ENCODE peak calls at places on chromosomes 12 and 14, in four cellular contexts. K is osteoblast, A is tibial nerve, C is gastrocnemius medialis. Q is an unnamed sample.

GRCh38 chr12:89525002-89525823 is 617 bp upstream of the GALNT4 start:
- DNase-seq in K (peak; percentile 81), A (no peak), C (peak; percentile 5), Q (peak; percentile 36)

GRCh38 chr14:36442824-36443241 is 77.2 kb downstream of the NKX2-1 start:
- DNase-seq in K (peak; percentile 58), A (no peak), C (no peak), Q (no peak)

GRCh38 chr14:63435838-63436237 is 107.3 kb downstream of the PPP2R5E start:
- DNase-seq in K (peak; percentile 85), A (peak; percentile 26), C (peak; percentile 77), Q (peak; percentile 63)

GRCh38 chr12:52193991-52194390 is 2.2 kb upstream of the KRT80 start:
- DNase-seq in K (no peak), A (no peak), C (no peak), Q (no peak)

GRCh38 chr14:104146651-104147345 is 8.4 kb downstream of the KIF26A start:
- DNase-seq in K (peak; percentile 88), A (no peak), C (no peak), Q (no peak)

GRCh38 chr14:68655961-68656360 is 136.9 kb downstream of the ZFP36L1 start:
- DNase-seq in K (no peak), A (no peak), C (no peak), Q (no peak)

GRCh38 chr12:126518596-126519200 is 1453.5 kb downstream of the AACS start:
- DNase-seq in K (no peak), A (no peak), C (no peak), Q (no peak)

GRCh38 chr12:56995930-56996496 is 10.3 kb downstream of the ZBTB39 start:
- DNase-seq in K (no peak), A (no peak), C (no peak), Q (no peak)

GRCh38 chr14:96363751-96364336 is 518 bp downstream of the GSKIP start:
- DNase-seq in K (peak; percentile 85), A (peak; percentile 7), C (peak; percentile 4), Q (peak; percentile 60)

GRCh38 chr14:35534884-35535793 is 1.2 kb downstream of the INSM2 start:
- DNase-seq in K (peak; percentile 95), A (peak; percentile 31), C (no peak), Q (peak; percentile 60)

GRCh38 chr12:106289196-106289681 is 13.3 kb upstream of the TCP11L2 start:
- DNase-seq in K (no peak), A (no peak), C (no peak), Q (no peak)

GRCh38 chr14:51730094-51730493 is 78.4 kb downstream of the FRMD6 start:
- DNase-seq in K (no peak), A (no peak), C (no peak), Q (no peak)

GRCh38 chr14:89504602-89505320 is 87.7 kb upstream of the FOXN3 start:
- DNase-seq in K (peak; percentile 88), A (no peak), C (no peak), Q (peak; percentile 32)

GRCh38 chr12:107649615-107650014 is 36.0 kb upstream of the PWP1 start:
- DNase-seq in K (no peak), A (no peak), C (no peak), Q (no peak)

GRCh38 chr12:96263449-96263902 is 69.3 kb downstream of the ELK3 start:
- DNase-seq in K (no peak), A (no peak), C (no peak), Q (no peak)

GRCh38 chr12:92503977-92504966 is 198.5 kb upstream of the PLEKHG7 start:
- DNase-seq in K (no peak), A (peak; percentile 37), C (no peak), Q (no peak)

GRCh38 chr12:27331927-27332324 is 710 bp upstream of the BMAL2 start:
- DNase-seq in K (peak; percentile 58), A (no peak), C (no peak), Q (no peak)
- H3K27ac ChIP-seq in K (peak overlapping the region; percentile 77), A (no peak overlapping the region), C (no peak overlapping the region), Q (no peak overlapping the region)

DNA sequence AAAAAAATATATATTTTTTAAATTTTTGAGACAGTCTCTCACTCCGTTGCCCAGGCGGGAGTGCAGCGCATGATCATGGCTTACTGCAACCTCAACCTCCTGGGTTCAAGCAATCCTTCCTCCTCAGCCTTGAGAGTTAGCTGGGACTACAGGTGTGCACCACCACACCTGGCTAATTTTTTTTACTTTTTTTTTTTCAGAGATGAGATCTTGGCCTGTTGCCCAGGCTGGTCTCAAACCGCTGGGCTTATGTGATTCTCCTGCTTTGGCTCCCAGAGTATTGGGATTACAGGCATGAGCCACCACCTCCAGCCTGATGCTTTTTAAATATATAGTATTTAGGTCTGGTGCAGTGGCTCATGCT is 24.5 kb downstream of the MDM2 start:
- DNase-seq in K (no peak), A (no peak), C (no peak), Q (no peak)
- H3K36me3 ChIP-seq in K (peaks cover 89% of the 10 kb centered on the region), A (peaks cover 15% of the 10 kb centered on the region), C (peaks cover 78% of the 10 kb centered on the region), Q (peaks cover 26% of the 10 kb centered on the region)

DNA sequence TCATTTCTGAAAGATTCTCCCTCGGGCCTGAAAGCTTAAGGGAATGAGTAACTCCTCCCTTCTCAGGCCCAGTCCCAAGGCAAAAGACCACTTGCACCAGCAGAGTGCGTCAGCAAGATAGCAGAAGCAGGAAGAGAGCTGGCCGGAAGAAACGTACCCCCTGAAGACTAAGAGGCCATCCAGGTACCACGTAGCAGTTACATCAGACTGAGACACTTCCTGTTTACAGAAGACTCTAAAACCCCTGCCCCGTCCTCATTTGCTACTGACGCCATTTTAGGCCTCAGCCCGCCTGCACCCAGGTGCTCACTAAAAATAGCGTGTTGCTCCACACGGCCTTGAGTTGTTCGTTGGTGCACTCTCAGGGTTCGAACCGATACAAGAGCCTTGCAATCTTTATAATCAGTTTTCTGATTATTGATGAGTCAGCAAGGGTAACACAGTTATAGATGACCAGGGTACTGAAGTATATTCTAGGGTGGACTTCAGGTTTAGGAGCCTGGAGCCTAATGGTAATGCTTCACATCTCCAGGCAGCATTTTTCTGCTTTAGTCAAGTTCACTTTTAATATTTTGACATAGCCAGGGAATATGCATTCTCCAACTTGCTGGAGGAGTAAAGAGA is 57.9 kb upstream of the CSRP2 start:
- DNase-seq in K (no peak), A (no peak), C (no peak), Q (no peak)
- H3K4me3 ChIP-seq in K (no peak overlapping the region), A (no peak overlapping the region), C (no peak overlapping the region), Q (no peak overlapping the region)

GRCh38 chr12:386651-387050 is 2.5 kb downstream of the KDM5A start:
- DNase-seq in K (no peak), A (no peak), C (no peak), Q (no peak)

GRCh38 chr12:388547-389137 is 478 bp downstream of the KDM5A start:
- DNase-seq in K (peak; percentile 62), A (no peak), C (no peak), Q (peak; percentile 34)

GRCh38 chr12:389138-390096 is at the start of gene KDM5A:
- DNase-seq in K (peak; percentile 94), A (peak; percentile 81), C (peak; percentile 82), Q (peak; percentile 93)

GRCh38 chr12:388012-388411 is 1.1 kb downstream of the KDM5A start:
- DNase-seq in K (no peak), A (no peak), C (no peak), Q (no peak)
- H3K27ac ChIP-seq in K (peak overlapping the region; percentile 83), A (peak overlapping the region; percentile 94), C (peak overlapping the region; percentile 93), Q (peak overlapping the region; percentile 21)

GRCh38 chr14:65077318-65077717 is 25.0 kb downstream of the MAX start:
- DNase-seq in K (no peak), A (no peak), C (no peak), Q (no peak)
- H3K36me3 ChIP-seq in K (peaks cover 79% of the 10 kb centered on the region), A (no peaks in the 10 kb centered on the region), C (peaks cover 46% of the 10 kb centered on the region), Q (peaks cover 5% of the 10 kb centered on the region)

DNA sequence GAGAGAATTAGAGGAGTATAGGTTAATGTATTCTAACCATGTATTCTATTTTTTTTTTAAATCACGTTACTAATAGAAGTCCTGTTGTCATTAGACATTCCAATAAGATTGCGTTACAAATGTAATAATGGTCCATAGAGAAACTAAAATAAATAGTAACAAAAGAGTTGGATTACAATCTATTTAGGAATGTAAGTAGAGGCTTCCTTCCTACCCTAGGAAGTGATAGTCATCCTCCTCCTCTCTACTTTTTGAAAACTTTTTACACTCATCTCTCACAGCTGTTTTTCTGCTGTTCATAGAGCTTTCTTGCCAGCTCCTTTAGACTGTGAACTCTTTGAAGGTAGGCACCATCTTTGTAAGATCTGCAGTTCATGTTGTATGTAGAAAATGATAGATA is 23.6 kb downstream of the TRHDE start:
- DNase-seq in K (no peak), A (no peak), C (no peak), Q (no peak)
- H3K4me3 ChIP-seq in K (no peak overlapping the region), A (no peak overlapping the region), C (no peak overlapping the region), Q (no peak overlapping the region)

GRCh38 chr12:122889658-122890561 is 6.0 kb downstream of the VPS37B start:
- DNase-seq in K (no peak), A (no peak), C (no peak), Q (no peak)
- H3K27ac ChIP-seq in K (no peak overlapping the region), A (peak overlapping the region; percentile 72), C (no peak overlapping the region), Q (no peak overlapping the region)

DNA sequence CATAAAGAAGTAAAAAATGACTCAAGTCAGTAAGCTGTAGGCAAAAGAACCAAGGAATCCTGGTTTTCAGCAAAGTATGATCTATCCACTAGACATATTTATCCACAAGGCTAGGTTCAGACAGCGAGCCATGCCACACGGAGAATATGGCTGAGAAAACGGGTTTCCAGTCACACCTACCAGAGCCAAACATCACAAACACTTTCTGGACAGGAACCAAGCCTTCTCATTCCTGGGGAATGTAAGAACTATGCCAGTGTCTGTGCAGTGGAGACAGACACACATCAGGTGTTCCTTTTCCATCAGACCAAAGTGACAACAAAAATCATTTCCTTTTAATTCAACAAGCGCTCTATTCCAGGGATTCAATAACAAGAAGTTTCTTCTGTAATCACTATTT is 41.1 kb downstream of the AREL1 start:
- DNase-seq in K (peak; percentile 85), A (peak; percentile 40), C (peak; percentile 26), Q (no peak)
- H3K36me3 ChIP-seq in K (peaks cover 64% of the 10 kb centered on the region), A (no peaks in the 10 kb centered on the region), C (peaks cover 91% of the 10 kb centered on the region), Q (peaks cover 56% of the 10 kb centered on the region)

Q was measured in lung.